ENCODE peak calls at places on chromosomes 1 and 21, in four cellular contexts. Y, T, K and X are unnamed samples.

GRCh38 chr21:42056996-42057689 is 14.0 kb upstream of the UMODL1 start:
- DNase-seq in Y (no peak), T (peak), K (no peak), X (no peak)

GRCh38 chr1:241834733-241835377 is 13.1 kb upstream of the EXO1 start:
- DNase-seq in Y (no peak), T (peak), K (peak), X (no peak)

GRCh38 chr1:183231545-183231944 is 45.5 kb downstream of the LAMC2 start:
- DNase-seq in Y (no peak), T (no peak), K (no peak), X (no peak)

GRCh38 chr1:115829023-115829674 is 11.8 kb downstream of the NHLH2 start:
- DNase-seq in Y (no peak), T (peak), K (peak), X (no peak)

GRCh38 chr1:52751589-52752306 is 25.5 kb downstream of the ZYG11B start:
- DNase-seq in Y (no peak), T (peak), K (no peak), X (no peak)

GRCh38 chr21:42534901-42535378 is 21.3 kb downstream of the SLC37A1 start:
- DNase-seq in Y (no peak), T (no peak), K (no peak), X (no peak)

GRCh38 chr21:45623436-45623835 is 20.1 kb upstream of the PCBP3 start:
- DNase-seq in Y (no peak), T (no peak), K (no peak), X (peak)

GRCh38 chr1:59605184-59605583 is 209.6 kb upstream of the HOOK1 start:
- DNase-seq in Y (no peak), T (peak), K (no peak), X (no peak)

GRCh38 chr1:115665746-115666145 is 24.0 kb downstream of the VANGL1 start:
- DNase-seq in Y (no peak), T (no peak), K (no peak), X (no peak)

GRCh38 chr21:45989355-45990048 is 7.9 kb downstream of the COL6A1 start:
- DNase-seq in Y (no peak), T (no peak), K (no peak), X (no peak)

GRCh38 chr1:187817782-187818181 is 989.0 kb downstream of the PLA2G4A start:
- DNase-seq in Y (no peak), T (no peak), K (no peak), X (no peak)

GRCh38 chr1:47738560-47739182 is 258.5 kb downstream of the TRABD2B start:
- DNase-seq in Y (peak), T (peak), K (peak), X (peak)

GRCh38 chr1:234532511-234532922 is 53.5 kb upstream of the TARBP1 start:
- DNase-seq in Y (no peak), T (no peak), K (no peak), X (no peak)

GRCh38 chr1:171817511-171818265 is 23.6 kb upstream of the DNM3 start:
- DNase-seq in Y (no peak), T (peak), K (peak), X (peak)

GRCh38 chr1:68111804-68112436 is 61.5 kb upstream of the DIRAS3 start:
- DNase-seq in Y (peak), T (peak), K (peak), X (no peak)

GRCh38 chr1:155179107-155180031 is 5.7 kb downstream of the TRIM46 start:
- DNase-seq in Y (no peak), T (no peak), K (no peak), X (no peak)

GRCh38 chr1:116556289-116557006 is 14.4 kb downstream of the CD58 start:
- DNase-seq in Y (no peak), T (peak), K (no peak), X (no peak)

GRCh38 chr21:45417256-45417950 is 12.4 kb downstream of the COL18A1 start:
- DNase-seq in Y (no peak), T (no peak), K (no peak), X (no peak)

GRCh38 chr1:234605983-234606730 is 3.8 kb downstream of the IRF2BP2 start:
- DNase-seq in Y (no peak), T (peak), K (no peak), X (no peak)

GRCh38 chr1:8790987-8791386 is 26.5 kb downstream of the RERE start:
- DNase-seq in Y (no peak), T (no peak), K (peak), X (no peak)

GRCh38 chr1:240114222-240114621 is 22.5 kb downstream of the FMN2 start:
- DNase-seq in Y (no peak), T (no peak), K (peak), X (no peak)

GRCh38 chr1:19395678-19396192 is 83.6 kb downstream of the SLC66A1 start:
- DNase-seq in Y (no peak), T (peak), K (peak), X (peak)

GRCh38 chr21:35244514-35244913 is 195.4 kb upstream of the RUNX1 start:
- DNase-seq in Y (no peak), T (peak), K (no peak), X (no peak)

GRCh38 chr1:1924378-1924777 is 5.3 kb upstream of the TMEM52 start:
- DNase-seq in Y (no peak), T (no peak), K (no peak), X (peak)

GRCh38 chr1:30008372-30008997 is 714.9 kb downstream of the MATN1 start:
- DNase-seq in Y (no peak), T (no peak), K (no peak), X (no peak)
- H2BK15ac ChIP-seq in Y (no peak), T (no peak), K (no peak), X (no peak)

GRCh38 chr21:40243676-40244075 is 376.4 kb downstream of the PCP4 start:
- DNase-seq in Y (no peak), T (no peak), K (no peak), X (no peak)

GRCh38 chr21:40242586-40242985 is 375.3 kb downstream of the PCP4 start:
- DNase-seq in Y (no peak), T (no peak), K (no peak), X (no peak)

DNA sequence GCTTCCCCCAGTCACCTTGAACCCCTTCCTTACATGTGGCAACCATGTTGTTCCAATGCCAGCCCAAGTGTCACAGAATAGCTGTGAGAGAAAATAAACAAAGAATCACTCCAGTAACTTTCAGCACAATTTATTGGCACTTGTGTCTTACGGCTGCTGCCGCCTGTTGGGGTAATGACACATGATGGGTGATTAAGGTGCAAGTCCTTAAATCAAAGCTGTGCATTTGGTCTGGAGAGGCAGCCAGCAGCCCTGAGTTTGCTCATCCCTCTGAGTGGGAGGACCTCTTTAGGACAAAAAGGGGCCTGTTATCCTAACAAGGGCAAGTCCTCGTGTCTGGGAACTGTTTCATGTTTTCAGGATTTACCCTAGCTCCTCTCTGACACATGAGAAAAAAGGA is 377.8 kb downstream of the PCP4 start:
- DNase-seq in Y (no peak), T (no peak), K (no peak), X (no peak)
- H2BK15ac ChIP-seq in Y (no peak), T (no peak), K (no peak), X (no peak)

DNA sequence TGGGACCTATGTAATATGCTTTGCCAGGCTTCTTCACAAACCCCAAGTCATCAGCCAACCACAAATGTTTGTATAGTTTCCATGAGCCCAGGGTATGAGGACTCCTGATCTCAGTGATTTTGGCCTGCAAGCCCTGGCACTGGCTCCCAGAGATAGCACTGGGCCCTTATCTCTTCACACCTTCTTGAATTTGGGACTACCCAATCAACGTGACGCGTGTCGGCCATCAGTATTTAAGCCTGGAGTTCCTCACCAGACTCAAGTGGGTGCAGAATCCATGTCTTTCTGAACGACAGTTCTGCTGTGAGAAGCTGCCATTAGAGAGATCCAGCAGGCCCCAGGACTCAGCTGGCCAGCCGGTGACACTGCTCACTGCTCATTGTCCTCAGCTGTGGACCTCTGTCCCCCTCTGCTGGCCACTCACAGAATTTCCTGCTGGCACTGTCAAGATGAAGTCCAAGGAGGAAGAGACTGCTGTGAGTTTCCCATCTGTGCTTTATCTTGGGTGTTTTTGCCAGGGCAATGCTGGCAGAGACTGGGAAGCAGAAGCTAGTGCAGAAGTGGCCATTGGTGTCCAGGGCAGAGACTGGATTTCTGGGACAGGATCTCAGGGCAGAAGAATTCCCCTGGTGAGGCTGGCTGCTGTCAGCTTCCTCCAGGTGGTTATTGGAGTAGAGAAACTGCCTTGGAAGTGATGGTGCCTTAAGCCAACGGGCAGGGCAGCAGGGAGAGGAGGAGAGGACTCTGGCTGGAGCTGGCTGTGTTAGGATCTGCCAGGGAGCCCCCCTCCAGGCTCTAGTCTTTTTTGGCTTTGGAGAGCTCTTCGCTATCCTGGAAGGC is 28.4 kb downstream of the TMCC2 start:
- DNase-seq in Y (peak), T (peak), K (peak), X (peak)
- H2BK15ac ChIP-seq in Y (no peak), T (no peak), K (no peak), X (no peak)

DNA sequence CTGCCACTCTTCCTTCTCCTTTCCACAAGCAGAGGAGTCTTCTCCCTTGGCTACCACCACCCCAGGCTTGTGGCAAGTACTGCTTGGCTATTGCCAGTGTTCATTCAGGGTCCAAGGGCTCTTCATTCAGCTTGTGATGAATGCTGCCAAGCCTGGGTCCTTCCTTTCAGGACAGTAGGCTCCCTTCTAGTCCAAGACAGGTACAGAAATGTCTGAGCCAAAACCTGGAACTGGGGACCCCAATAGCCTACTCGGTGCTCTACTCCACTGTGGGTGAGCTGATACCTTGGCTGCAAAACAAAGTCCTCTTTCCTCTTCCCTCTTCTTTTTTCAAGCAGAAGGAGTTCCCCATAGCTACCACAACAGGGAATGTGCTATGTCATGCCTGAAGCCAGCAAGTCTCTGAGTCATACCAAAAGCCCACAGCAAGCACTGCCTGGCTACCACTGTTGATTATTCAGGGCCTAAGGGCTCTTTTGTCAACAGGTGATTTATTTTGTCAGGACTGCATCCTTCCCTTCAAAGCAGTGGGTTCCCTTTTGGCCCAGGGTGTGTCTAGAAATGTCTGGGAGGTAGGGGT is 268.9 kb downstream of the HHAT start:
- DNase-seq in Y (no peak), T (peak), K (peak), X (no peak)
- H2BK15ac ChIP-seq in Y (no peak), T (peak), K (no peak), X (no peak)

DNA sequence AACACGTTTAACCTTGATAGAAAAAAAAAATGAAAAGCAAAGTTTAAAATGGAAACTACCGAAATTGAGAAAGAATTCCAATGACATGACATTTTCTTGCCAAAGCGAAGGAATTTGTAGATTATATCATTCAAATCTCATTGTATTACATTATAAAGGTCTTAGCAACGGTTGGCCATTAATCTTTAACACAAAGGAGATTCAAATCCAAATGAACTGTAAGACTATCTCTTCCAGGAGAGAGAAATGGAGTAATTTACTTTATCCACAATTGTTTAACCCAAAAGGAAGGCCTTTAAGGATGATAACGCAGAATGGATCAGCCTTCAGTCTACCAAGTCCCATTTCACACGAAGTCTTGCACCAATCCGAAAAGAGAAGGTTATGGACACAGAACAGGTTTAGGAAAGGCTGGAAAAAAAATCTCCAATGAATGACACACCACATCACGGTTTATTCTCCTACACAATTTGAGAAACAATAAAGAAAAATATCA is 1.5 kb downstream of the ENAH start:
- DNase-seq in Y (no peak), T (peak), K (peak), X (no peak)
- H2BK15ac ChIP-seq in Y (no peak), T (no peak), K (no peak), X (no peak)

GRCh38 chr1:160373696-160374095 is 6.8 kb downstream of the NHLH1 start:
- DNase-seq in Y (no peak), T (no peak), K (no peak), X (no peak)
- H2BK15ac ChIP-seq in Y (no peak), T (no peak), K (no peak), X (no peak)

DNA sequence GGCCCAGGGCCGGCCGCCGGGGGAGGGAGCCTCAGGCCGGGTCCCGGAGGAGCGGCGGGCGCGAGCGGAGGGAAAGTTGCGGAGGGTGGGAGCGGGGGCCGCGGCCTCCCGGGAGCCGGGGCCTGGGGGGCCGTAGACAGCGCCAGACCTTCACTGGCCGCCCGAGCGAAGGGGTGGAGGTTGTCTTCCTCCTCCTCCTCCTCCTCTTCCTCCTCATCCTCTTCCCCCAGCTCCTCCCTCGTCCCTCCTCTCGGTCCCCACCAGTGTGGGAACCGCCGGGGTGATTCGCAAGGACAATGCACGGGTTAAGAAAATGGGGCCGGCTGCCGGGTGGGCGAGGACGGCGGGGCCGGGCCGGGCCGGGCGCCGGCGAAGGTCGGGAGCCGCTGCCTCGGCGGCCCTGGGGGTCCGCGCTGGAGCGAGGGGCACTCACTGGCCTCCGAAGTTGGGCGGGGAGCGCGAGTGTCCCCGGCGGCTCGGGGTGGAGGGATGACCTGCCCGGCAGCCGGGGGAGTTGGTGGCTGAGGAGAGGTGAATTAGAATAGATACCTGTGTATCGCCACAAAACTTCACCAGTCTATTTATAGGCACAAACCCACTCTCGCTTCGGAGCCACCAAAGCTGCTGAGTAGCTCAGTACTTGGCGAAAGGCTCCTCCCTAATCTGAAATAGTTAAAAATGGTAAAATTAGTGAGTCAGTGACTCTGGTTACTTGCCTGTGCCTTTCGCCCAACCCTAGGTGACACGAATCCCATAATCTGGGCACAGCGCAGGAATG is 1.4 kb downstream of the DYRK1A start:
- DNase-seq in Y (no peak), T (peak), K (peak), X (no peak)
- H2BK15ac ChIP-seq in Y (peak), T (peak), K (no peak), X (no peak)